ENCODE peak calls at places on chromosomes 4 and X, in four cellular contexts. L, J, C and N are unnamed samples.

GRCh38 chrX:110044531-110045249 is 41.8 kb downstream of the TMEM164 start:
- DNase-seq in J (no peak), C (no peak), L (no peak), N (no peak)

GRCh38 chrX:16882188-16882587 is 12.0 kb upstream of the RBBP7 start:
- DNase-seq in C (no peak), L (peak), J (no peak), N (no peak)

GRCh38 chr4:83174844-83175414 is 60.4 kb upstream of the PLAC8 start:
- DNase-seq in L (no peak), C (no peak), J (no peak), N (no peak)

GRCh38 chr4:113919611-113920010 is 59.8 kb downstream of the ARSJ start:
- DNase-seq in J (no peak), L (no peak), C (no peak), N (no peak)

GRCh38 chrX:7115557-7115956 is 32.0 kb upstream of the STS start:
- DNase-seq in C (no peak), L (peak), J (no peak), N (no peak)

GRCh38 chrX:104351173-104351769 is 96.5 kb upstream of the ESX1 start:
- DNase-seq in L (no peak), C (no peak), J (no peak), N (no peak)

GRCh38 chr4:154727540-154727939 is 16.3 kb upstream of the LRAT start:
- DNase-seq in J (no peak), C (no peak), L (no peak), N (no peak)

GRCh38 chr4:24924309-24924781 is 11.5 kb upstream of the CCDC149 start:
- DNase-seq in L (no peak), J (no peak), C (no peak), N (no peak)

GRCh38 chr4:186029731-186030421 is 39.1 kb upstream of the TLR3 start:
- DNase-seq in L (peak), C (peak), J (peak), N (no peak)

GRCh38 chrX:111035256-111035655 is 60.7 kb upstream of the PAK3 start:
- DNase-seq in J (no peak), C (no peak), L (no peak), N (no peak)

GRCh38 chr4:169416997-169417396 is 146.2 kb upstream of the SH3RF1 start:
- DNase-seq in C (no peak), L (no peak), J (no peak), N (no peak)

GRCh38 chr4:52744588-52744987 is 6.6 kb downstream of the ERVMER34-1 start:
- DNase-seq in J (no peak), C (no peak), L (no peak), N (no peak)

GRCh38 chrX:23742174-23742692 is 843 bp downstream of the ACOT9 start:
- DNase-seq in C (no peak), L (peak), J (no peak), N (no peak)

GRCh38 chr4:120446051-120446567 is 379.5 kb upstream of the MAD2L1 start:
- DNase-seq in L (no peak), C (no peak), J (no peak), N (no peak)

GRCh38 chrX:13452283-13452682 is 117.1 kb upstream of the EGFL6 start:
- DNase-seq in L (no peak), C (no peak), J (no peak), N (no peak)

GRCh38 chr4:98447648-98448047 is 186.5 kb downstream of the RAP1GDS1 start:
- DNase-seq in L (no peak), C (no peak), J (no peak), N (no peak)

GRCh38 chrX:24954732-24955131 is 61.0 kb downstream of the ARX start:
- DNase-seq in C (no peak), L (no peak), J (no peak), N (no peak)

GRCh38 chrX:15349046-15349445 is 13.7 kb upstream of the PIGA start:
- DNase-seq in L (peak), J (no peak), C (no peak), N (no peak)

GRCh38 chr4:169439244-169439643 is 168.5 kb upstream of the SH3RF1 start:
- DNase-seq in L (no peak), J (no peak), C (no peak), N (no peak)

GRCh38 chrX:106891762-106892161 is 11.4 kb downstream of the RIPPLY1 start:
- DNase-seq in L (no peak), J (no peak), C (no peak), N (no peak)

GRCh38 chr4:22573198-22573597 is 57.3 kb upstream of the ADGRA3 start:
- DNase-seq in C (no peak), J (no peak), L (peak), N (no peak)

GRCh38 chrX:52865328-52865980 is 2.4 kb downstream of the XAGE3 start:
- DNase-seq in C (no peak), J (no peak), L (no peak), N (no peak)

GRCh38 chr4:173466101-173466500 is 63.9 kb downstream of the HAND2 start:
- DNase-seq in L (no peak), C (no peak), J (no peak), N (no peak)

GRCh38 chrX:118631586-118631985 is 95.8 kb upstream of the IL13RA1 start:
- DNase-seq in L (no peak), J (no peak), C (no peak), N (no peak)

GRCh38 chr4:118981171-118981838 is 92.7 kb downstream of the SYNPO2 start:
- DNase-seq in C (no peak), L (no peak), J (no peak), N (no peak)

GRCh38 chr4:118985170-118986000 is 96.7 kb downstream of the SYNPO2 start:
- DNase-seq in L (no peak), J (no peak), C (no peak), N (peak)

GRCh38 chr4:118979712-118980111 is 91.1 kb downstream of the SYNPO2 start:
- DNase-seq in C (no peak), J (no peak), L (no peak), N (no peak)

GRCh38 chr4:118983293-118983692 is 94.6 kb downstream of the SYNPO2 start:
- DNase-seq in J (no peak), L (no peak), C (no peak), N (no peak)

GRCh38 chr4:118981839-118982381 is 93.3 kb downstream of the SYNPO2 start:
- DNase-seq in L (peak), J (no peak), C (no peak), N (no peak)
- H3K4me3 ChIP-seq in L (no peak), J (no peak), C (no peak), N (peak)

GRCh38 chrX:39936886-39937770 is 160.6 kb downstream of the BCOR start:
- DNase-seq in C (no peak), J (no peak), L (no peak), N (no peak)
- H3K4me3 ChIP-seq in C (no peak), J (no peak), L (no peak), N (no peak)

DNA sequence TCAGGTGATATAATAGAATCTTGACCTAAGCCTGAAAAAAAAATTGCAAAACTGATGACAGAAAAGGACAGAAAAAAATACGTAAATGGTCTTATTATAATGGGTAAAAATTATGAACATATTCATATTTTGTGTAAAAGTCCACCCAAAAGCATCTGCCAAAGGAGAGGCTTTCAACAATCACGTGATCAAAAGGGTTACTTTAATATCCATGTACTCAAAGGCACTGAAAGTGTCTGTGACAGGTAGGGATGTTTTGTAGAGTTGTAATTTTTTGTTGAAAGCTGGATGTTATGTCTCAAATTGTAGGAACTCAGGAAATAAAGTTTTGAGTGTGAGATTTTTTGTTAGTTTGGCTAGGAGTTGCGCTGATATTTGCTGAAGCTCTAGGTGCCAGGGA is 144.8 kb upstream of the GALNTL6 start:
- DNase-seq in L (no peak), J (no peak), C (no peak), N (no peak)
- H3K4me3 ChIP-seq in L (no peak), J (no peak), C (no peak), N (no peak)

DNA sequence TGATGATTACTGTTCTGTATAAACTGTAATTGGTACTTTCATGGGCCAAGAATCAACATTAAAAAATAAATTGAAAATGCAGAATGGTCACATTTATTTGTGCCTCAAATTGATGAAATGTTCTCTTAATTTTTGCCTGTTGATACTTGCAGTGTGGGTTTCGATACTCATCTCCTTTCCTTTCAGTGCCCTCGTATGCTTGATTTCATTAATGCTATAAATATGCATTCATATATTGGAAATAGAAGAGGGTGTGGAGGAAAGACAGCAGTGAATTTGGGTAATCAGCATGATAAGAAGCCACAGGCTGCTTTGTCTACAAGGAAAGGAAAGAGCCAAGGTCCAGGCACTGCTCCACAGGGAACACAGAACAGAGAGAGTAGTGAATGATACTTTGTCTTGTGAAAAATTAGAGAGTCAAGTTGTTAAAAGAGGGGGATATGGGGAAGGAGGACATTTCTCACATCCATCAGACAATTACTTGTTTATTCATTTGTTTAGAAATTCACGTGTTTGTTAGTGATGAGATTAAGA is 1.0 kb upstream of the DDX60 start:
- DNase-seq in C (no peak), L (no peak), J (no peak), N (no peak)
- H3K4me3 ChIP-seq in C (peak), L (no peak), J (peak), N (peak)

DNA sequence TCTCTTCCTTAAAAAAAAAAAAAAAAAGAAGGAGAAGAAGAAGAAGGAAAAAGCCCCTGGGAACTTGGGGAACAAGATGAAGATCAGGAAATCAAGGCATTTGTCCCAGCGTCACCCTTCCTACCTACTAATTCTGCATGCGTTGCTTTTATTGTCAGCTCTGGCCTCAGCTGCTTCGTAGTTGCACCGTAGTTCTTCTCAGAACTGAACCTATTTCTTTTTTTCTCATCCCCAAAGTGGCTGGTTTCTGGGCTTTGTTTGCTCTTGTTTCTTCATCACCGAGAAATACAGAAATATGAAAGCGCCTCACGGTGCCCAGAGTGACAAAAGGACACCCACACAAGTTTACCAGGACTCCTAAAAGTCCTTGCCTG is 891 bp downstream of the PRKG2 start:
- DNase-seq in J (no peak), C (no peak), L (no peak), N (no peak)
- H3K4me3 ChIP-seq in J (peak), C (peak), L (no peak), N (peak)